ENCODE peak calls at places on chromosomes 3 and 15, in eight cellular contexts. U is NB4, P is GM04504, E is T follicular helper cell, Y is foreskin fibroblast, K is renal cortical epithelial cell, F is AG08396, X is RCC 7860. A is an unnamed sample.

GRCh38 chr15:39598958-39599845 is 18.3 kb downstream of the THBS1 start:
- DNase-seq in E (no peak), P (peak; percentile 56), Y (peak; percentile 21), F (no peak), X (no peak), K (no peak), U (no peak), A (no peak)

GRCh38 chr3:30289324-30289723 is 317.1 kb upstream of the TGFBR2 start:
- DNase-seq in F (no peak), U (peak; percentile 60), Y (peak; percentile 56), E (no peak), P (no peak), K (peak; percentile 54), X (peak; percentile 14), A (no peak)

GRCh38 chr3:165636682-165637010 is 200.6 kb downstream of the BCHE start:
- DNase-seq in E (no peak), U (no peak), P (no peak), F (no peak), X (no peak), Y (no peak), K (peak; percentile 74), A (no peak)

GRCh38 chr15:41836713-41837454 is 1.8 kb upstream of the PLA2G4B start:
- DNase-seq in F (no peak), E (no peak), K (no peak), X (no peak), U (no peak), P (no peak), Y (no peak), A (no peak)

GRCh38 chr3:36635731-36636130 is 128.6 kb downstream of the DCLK3 start:
- DNase-seq in E (no peak), Y (peak; percentile 34), U (no peak), P (no peak), X (peak; percentile 14), F (no peak), K (peak; percentile 62), A (no peak)

GRCh38 chr3:188439080-188439479 is 285.1 kb downstream of the LPP start:
- DNase-seq in U (peak; percentile 84), P (no peak), F (no peak), K (peak; percentile 60), E (no peak), Y (no peak), X (no peak), A (peak; percentile 37)

GRCh38 chr3:49006591-49007067 is 562 bp upstream of the WDR6 start:
- DNase-seq in X (no peak), Y (peak; percentile 75), P (no peak), F (peak; percentile 45), E (no peak), K (no peak), U (peak; percentile 19), A (no peak)

GRCh38 chr3:68256635-68257034 is 602.2 kb upstream of the SUCLG2 start:
- DNase-seq in U (peak; percentile 6), F (no peak), X (no peak), Y (no peak), E (no peak), K (peak; percentile 2), P (no peak), A (peak; percentile 15)

GRCh38 chr3:32868719-32869512 is 51.1 kb downstream of the TRIM71 start:
- DNase-seq in X (no peak), Y (no peak), E (no peak), K (no peak), U (no peak), P (no peak), F (no peak), A (no peak)

GRCh38 chr15:101148881-101149664 is 102.8 kb downstream of the CHSY1 start:
- DNase-seq in E (no peak), X (no peak), F (no peak), P (no peak), K (no peak), U (peak; percentile 66), Y (no peak), A (no peak)

GRCh38 chr3:29226709-29227108 is 54.2 kb upstream of the RBMS3 start:
- DNase-seq in P (no peak), Y (no peak), X (no peak), E (no peak), K (no peak), F (peak; percentile 15), U (no peak), A (no peak)

GRCh38 chr3:135851201-135852061 is 114.1 kb upstream of the PPP2R3A start:
- DNase-seq in X (peak; percentile 37), F (peak; percentile 28), U (no peak), P (no peak), E (no peak), K (peak; percentile 54), Y (no peak), A (no peak)

GRCh38 chr3:136624894-136625815 is 127.0 kb downstream of the STAG1 start:
- DNase-seq in E (no peak), K (peak; percentile 98), F (no peak), X (peak; percentile 91), U (no peak), Y (no peak), P (no peak), A (peak; percentile 67)

A was measured in trophoblast cell.